ENCODE peak calls at places on chromosomes 12 and 14, in ten cellular contexts. Y is uterus; H is adrenal gland; R is mesendoderm; I is stomach; N is CD8-positive, alpha-beta memory T cell; P is tibial artery; F is Panc1; L is A549; E is trophoblast cell. D is an unnamed sample. For H3K4me1, the result is how much of the 10 kb centered on the place peaks cover.

GRCh38 chr12:42002563-42002962 is 142.1 kb downstream of the GXYLT1 start:
- DNase-seq in P (no peak), R (no peak), F (no peak), Y (no peak), N (no peak), I (no peak), H (no peak), E (no peak), L (no peak), D (no peak)

GRCh38 chr12:84507914-84508313 is 404.7 kb downstream of the SLC6A15 start:
- DNase-seq in N (no peak), Y (no peak), P (no peak), I (no peak), E (no peak), L (no peak), F (no peak), H (no peak), R (no peak), D (no peak)

GRCh38 chr12:111692575-111693210 is 6.8 kb downstream of the ACAD10 start:
- DNase-seq in P (no peak), L (peak), R (peak), E (peak), H (no peak), I (no peak), Y (no peak), N (no peak), F (no peak), D (no peak)

GRCh38 chr12:71018682-71019081 is 98.1 kb upstream of the PTPRR start:
- DNase-seq in F (no peak), Y (no peak), R (no peak), E (peak), I (no peak), P (no peak), L (no peak), H (no peak), N (no peak), D (no peak)

GRCh38 chr12:64514456-64514855 is 62.5 kb downstream of the TBK1 start:
- DNase-seq in H (no peak), E (no peak), Y (no peak), P (no peak), L (no peak), I (no peak), N (no peak), F (no peak), R (no peak), D (no peak)

GRCh38 chr14:59363545-59364226 is 101.5 kb downstream of the GPR135 start:
- DNase-seq in I (no peak), L (peak), E (no peak), F (no peak), R (no peak), H (no peak), N (no peak), Y (no peak), P (no peak), D (no peak)

GRCh38 chr14:59244581-59244980 is 56.1 kb downstream of the DAAM1 start:
- DNase-seq in H (no peak), F (no peak), Y (no peak), E (peak), L (no peak), I (no peak), P (no peak), R (peak), N (no peak), D (no peak)

GRCh38 chr14:51677738-51678137 is 26.0 kb downstream of the FRMD6 start:
- DNase-seq in R (no peak), L (no peak), I (no peak), N (no peak), H (no peak), F (no peak), E (no peak), Y (no peak), P (no peak), D (no peak)

GRCh38 chr12:39935275-39935674 is 170.6 kb downstream of the SLC2A13 start:
- DNase-seq in H (no peak), P (no peak), Y (no peak), N (no peak), L (no peak), E (no peak), R (no peak), I (no peak), F (no peak), D (no peak)

GRCh38 chr12:52063986-52064649 is 5.7 kb upstream of the ATG101 start:
- DNase-seq in R (no peak), I (no peak), Y (peak), E (peak), F (no peak), P (no peak), N (no peak), L (peak), H (peak), D (peak)

GRCh38 chr12:132285991-132286681 is 43.3 kb downstream of the GALNT9 start:
- DNase-seq in I (peak), Y (peak), P (peak), N (no peak), L (peak), H (peak), F (no peak), E (no peak), R (peak), D (peak)

GRCh38 chr12:121811434-121812319 is 7.9 kb downstream of the SETD1B start:
- DNase-seq in P (no peak), F (no peak), H (peak), I (peak), Y (peak), L (peak), E (peak), R (peak), N (peak), D (peak)

GRCh38 chr14:31843361-31844091 is 233.6 kb upstream of the ARHGAP5 start:
- DNase-seq in N (no peak), H (no peak), Y (no peak), E (no peak), I (no peak), F (no peak), P (no peak), L (no peak), R (no peak), D (no peak)

GRCh38 chr12:54443446-54443845 is 24.4 kb upstream of the ITGA5 start:
- DNase-seq in Y (no peak), H (no peak), I (no peak), F (no peak), N (no peak), L (no peak), R (no peak), E (no peak), P (no peak), D (no peak)

GRCh38 chr14:104702673-104703072 is 13.3 kb downstream of the INF2 start:
- DNase-seq in F (no peak), Y (no peak), P (no peak), N (no peak), E (no peak), L (no peak), I (no peak), R (no peak), H (no peak), D (no peak)

DNA sequence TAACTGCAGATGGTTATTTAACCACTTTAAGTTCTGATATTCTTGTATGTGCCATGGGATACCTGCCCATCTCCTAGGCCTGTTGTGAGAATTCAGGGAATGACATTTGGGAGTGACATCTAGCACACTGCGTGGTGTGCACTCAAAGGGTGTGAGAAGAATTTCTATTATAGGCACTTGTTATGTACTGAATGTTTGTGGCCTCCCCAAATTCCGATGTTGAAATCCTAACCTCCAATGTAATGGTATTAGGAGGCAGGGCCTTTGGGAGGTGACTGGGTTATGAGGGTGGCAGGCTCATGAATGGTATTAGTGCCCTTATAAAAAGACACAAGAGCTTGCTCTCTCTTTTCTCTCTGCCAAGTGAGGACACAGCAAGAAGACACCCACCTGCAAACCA is 27.6 kb downstream of the VCPKMT start:
- DNase-seq in I (no peak), F (no peak), E (no peak), R (no peak), N (no peak), Y (no peak), H (no peak), P (no peak), L (no peak), D (no peak)
- H3K4me1 ChIP-seq in I (under half), F (under half), E (under half), R (under half), N (half or more), Y (under half), H (under half), P (under half), L (under half), D (under half)

GRCh38 chr12:108357834-108358579 is 18.9 kb upstream of the CMKLR1 start:
- DNase-seq in I (no peak), P (no peak), N (no peak), F (no peak), L (no peak), H (no peak), Y (no peak), R (peak), E (peak), D (no peak)
- H3K4me3 ChIP-seq in I (no peak), P (no peak), N (no peak), F (no peak), L (no peak), H (no peak), Y (no peak), R (no peak), E (no peak), D (no peak)

GRCh38 chr14:63486729-63487128 is 56.4 kb downstream of the PPP2R5E start:
- DNase-seq in P (no peak), L (no peak), I (no peak), R (peak), E (no peak), Y (no peak), H (no peak), N (no peak), F (no peak), D (no peak)
- H3K27ac ChIP-seq in P (no peak), L (no peak), I (no peak), R (no peak), E (no peak), Y (no peak), H (no peak), N (no peak), F (no peak), D (no peak)

DNA sequence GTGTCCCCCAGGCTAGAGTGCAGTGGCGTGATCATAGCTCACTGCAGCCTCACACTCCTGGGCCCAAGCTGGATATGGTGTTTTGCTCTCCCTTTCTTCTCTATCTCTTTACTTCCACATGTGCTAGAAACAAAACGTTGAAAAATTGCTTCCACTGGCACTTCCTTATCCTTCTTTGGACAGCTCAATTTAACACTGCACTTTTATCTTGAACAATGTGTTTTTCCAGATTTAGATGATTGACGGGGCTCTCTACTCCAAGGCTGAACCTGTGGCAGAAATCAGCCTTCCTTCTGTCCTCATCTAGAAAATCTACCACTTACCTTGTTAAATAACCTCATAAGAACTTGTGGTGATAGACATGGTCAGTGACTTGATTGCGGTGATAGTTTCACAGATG is 165.1 kb downstream of the DAD1 start:
- DNase-seq in P (no peak), H (no peak), I (no peak), Y (no peak), N (no peak), E (no peak), F (no peak), R (no peak), L (no peak), D (no peak)
- H3K4me1 ChIP-seq in P (under half), H (under half), I (under half), Y (under half), N (under half), E (under half), F (under half), R (under half), L (under half), D (under half)

GRCh38 chr12:50111417-50111692 is 681 bp upstream of the COX14 start:
- DNase-seq in F (no peak), H (no peak), N (no peak), R (no peak), L (no peak), E (no peak), P (no peak), I (no peak), Y (no peak), D (no peak)
- H3K4me3 ChIP-seq in F (peak), H (no peak), N (peak), R (no peak), L (no peak), E (no peak), P (peak), I (peak), Y (peak), D (no peak)

D was measured in pancreas.